ENCODE peak calls at places on chromosomes 5 and 9, in seven cellular contexts. H, D, Y, U, W, E and J are unnamed samples.

GRCh38 chr9:129823163-129823933 is 588 bp downstream of the TOR1A start:
- DNase-seq in W (peak; percentile 88), E (peak; percentile 49), D (peak; percentile 30), H (peak; percentile 55), U (peak; percentile 20), Y (no peak), J (no peak)

GRCh38 chr5:69450116-69450515 is 35.2 kb downstream of the MARVELD2 start:
- DNase-seq in U (no peak), H (peak; percentile 44), D (no peak), Y (no peak), W (no peak), E (peak; percentile 87), J (no peak)

GRCh38 chr5:27908341-27908740 is 870.0 kb upstream of the CDH9 start:
- DNase-seq in W (no peak), D (no peak), U (no peak), H (no peak), Y (no peak), E (no peak), J (no peak)

GRCh38 chr9:130973686-130974281 is 34.7 kb upstream of the FIBCD1 start:
- DNase-seq in U (no peak), E (no peak), W (peak; percentile 66), Y (no peak), D (no peak), H (no peak), J (no peak)

GRCh38 chr5:38540348-38540747 is 16.1 kb downstream of the LIFR start:
- DNase-seq in H (no peak), U (no peak), E (no peak), Y (peak; percentile 33), D (no peak), W (no peak), J (peak; percentile 76)

GRCh38 chr5:95973793-95974325 is 12.2 kb upstream of the ELL2 start:
- DNase-seq in E (peak; percentile 40), H (peak; percentile 65), D (no peak), W (no peak), Y (no peak), U (peak; percentile 28), J (no peak)

GRCh38 chr9:132943677-132944293 is 631 bp downstream of the TSC1 start:
- DNase-seq in W (peak; percentile 22), U (peak; percentile 6), D (no peak), Y (no peak), E (no peak), H (no peak), J (no peak)

GRCh38 chr9:126147620-126148522 is 178.8 kb upstream of the MVB12B start:
- DNase-seq in U (no peak), E (no peak), W (no peak), H (no peak), D (no peak), Y (no peak), J (no peak)

GRCh38 chr5:135740475-135740874 is 94.0 kb upstream of the SLC25A48 start:
- DNase-seq in U (no peak), Y (no peak), D (no peak), H (peak; percentile 4), E (no peak), W (no peak), J (no peak)